ENCODE peak calls at places on chromosome 14, in four cellular contexts. One of them, this sample, is unnamed.

GRCh38 chr14:65255583-65256443 is 153.5 kb upstream of the MAX start:
- DNase-seq in WTC11: peak
- DNase-seq in H1: peak
- DNase-seq in GM23338: peak
- DNase-seq in this sample: peak

GRCh38 chr14:33348510-33348909 is 409.8 kb downstream of the NPAS3 start:
- DNase-seq in WTC11: no peak
- DNase-seq in GM23338: no peak
- DNase-seq in H1: no peak
- DNase-seq in this sample: no peak

GRCh38 chr14:71604231-71604630 is 328.0 kb upstream of the RGS6 start:
- DNase-seq in GM23338: no peak
- DNase-seq in WTC11: no peak
- DNase-seq in H1: no peak
- DNase-seq in this sample: no peak

GRCh38 chr14:103522028-103522581 is 525 bp downstream of the CKB start:
- DNase-seq in WTC11: peak
- DNase-seq in GM23338: peak
- DNase-seq in H1: peak
- DNase-seq in this sample: no peak

GRCh38 chr14:85546390-85546789 is 16.4 kb downstream of the FLRT2 start:
- DNase-seq in GM23338: peak
- DNase-seq in H1: no peak
- DNase-seq in WTC11: peak
- DNase-seq in this sample: no peak

GRCh38 chr14:54125109-54125508 is 168.5 kb upstream of the BMP4 start:
- DNase-seq in GM23338: no peak
- DNase-seq in WTC11: no peak
- DNase-seq in H1: no peak
- DNase-seq in this sample: no peak

GRCh38 chr14:92492261-92492660 is 21.3 kb upstream of the RIN3 start:
- DNase-seq in WTC11: no peak
- DNase-seq in H1: peak
- DNase-seq in GM23338: no peak
- DNase-seq in this sample: no peak

GRCh38 chr14:75401356-75401755 is 26.5 kb upstream of the JDP2 start:
- DNase-seq in GM23338: peak
- DNase-seq in H1: no peak
- DNase-seq in WTC11: peak
- DNase-seq in this sample: no peak

GRCh38 chr14:56371737-56372136 is 207.9 kb upstream of the TMEM260 start:
- DNase-seq in GM23338: no peak
- DNase-seq in WTC11: no peak
- DNase-seq in H1: no peak
- DNase-seq in this sample: no peak
- TF ChIP-seq CREB1 in GM23338: no peak
- TF ChIP-seq CREB1 in WTC11: no peak
- TF ChIP-seq CREB1 in H1: no peak
- TF ChIP-seq CREB1 in this sample: no peak

GRCh38 chr14:76518366-76518765 is 142.4 kb downstream of the ESRRB start:
- DNase-seq in GM23338: no peak
- DNase-seq in H1: no peak
- DNase-seq in WTC11: no peak
- DNase-seq in this sample: no peak

GRCh38 chr14:76514599-76514998 is 138.7 kb downstream of the ESRRB start:
- DNase-seq in H1: no peak
- DNase-seq in GM23338: no peak
- DNase-seq in WTC11: no peak
- DNase-seq in this sample: peak

DNA sequence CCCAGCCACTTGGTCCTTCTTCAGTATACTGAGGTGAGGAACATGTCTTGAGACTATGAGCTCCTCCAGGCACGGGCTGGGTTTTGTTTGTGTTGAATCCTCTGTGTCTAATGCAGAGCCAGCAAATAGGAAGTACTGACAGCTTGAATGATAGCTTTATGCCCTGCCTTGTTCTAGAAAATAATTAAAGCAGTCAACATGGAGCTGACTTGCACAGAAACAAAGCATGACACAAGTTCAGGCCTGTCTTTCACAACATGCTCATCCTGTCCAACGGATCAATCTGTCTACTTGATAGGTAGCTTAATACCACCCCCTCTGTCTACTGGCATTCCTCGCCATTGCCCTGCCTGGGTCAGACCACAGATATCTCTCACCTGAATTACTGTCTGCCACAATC is 140.9 kb downstream of the ESRRB start:
- DNase-seq in GM23338: no peak
- DNase-seq in WTC11: no peak
- DNase-seq in H1: no peak
- DNase-seq in this sample: no peak
- TF ChIP-seq CREB1 in GM23338: no peak
- TF ChIP-seq CREB1 in WTC11: no peak
- TF ChIP-seq CREB1 in H1: no peak
- TF ChIP-seq CREB1 in this sample: no peak

DNA sequence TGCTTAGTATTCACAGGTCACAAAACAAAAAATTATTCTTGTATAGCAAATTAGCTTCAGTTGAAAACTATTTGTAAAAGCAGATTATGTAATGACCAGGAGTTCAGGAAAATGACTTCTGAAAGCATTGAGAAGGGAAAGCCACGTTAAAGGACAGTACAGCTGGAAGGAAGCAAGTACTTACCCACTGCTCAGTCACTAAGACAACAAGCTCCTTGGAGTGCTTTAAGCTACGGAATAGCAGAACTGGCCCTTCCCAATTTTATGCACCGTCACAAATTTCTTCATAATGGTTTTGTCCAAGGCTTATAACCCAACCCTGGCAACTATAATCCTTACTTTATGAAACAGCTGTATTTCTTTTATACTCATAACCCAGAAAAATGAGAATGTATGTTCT is 13.0 kb upstream of the SNAPC1 start:
- DNase-seq in H1: no peak
- DNase-seq in WTC11: no peak
- DNase-seq in GM23338: no peak
- DNase-seq in this sample: no peak
- TF ChIP-seq CREB1 in H1: no peak
- TF ChIP-seq CREB1 in WTC11: no peak
- TF ChIP-seq CREB1 in GM23338: no peak
- TF ChIP-seq CREB1 in this sample: no peak

GRCh38 chr14:79419571-79420327 is 791.6 kb downstream of the DIO2 start:
- DNase-seq in GM23338: no peak
- DNase-seq in H1: no peak
- DNase-seq in WTC11: no peak
- DNase-seq in this sample: no peak
- TF ChIP-seq CREB1 in GM23338: no peak
- TF ChIP-seq CREB1 in H1: no peak
- TF ChIP-seq CREB1 in WTC11: no peak
- TF ChIP-seq CREB1 in this sample: no peak

GRCh38 chr14:101350710-101351109 is 210.6 kb upstream of the DIO3 start:
- DNase-seq in H1: no peak
- DNase-seq in WTC11: no peak
- DNase-seq in GM23338: peak
- DNase-seq in this sample: no peak
- TF ChIP-seq CREB1 in H1: no peak
- TF ChIP-seq CREB1 in WTC11: no peak
- TF ChIP-seq CREB1 in GM23338: no peak
- TF ChIP-seq CREB1 in this sample: no peak

DNA sequence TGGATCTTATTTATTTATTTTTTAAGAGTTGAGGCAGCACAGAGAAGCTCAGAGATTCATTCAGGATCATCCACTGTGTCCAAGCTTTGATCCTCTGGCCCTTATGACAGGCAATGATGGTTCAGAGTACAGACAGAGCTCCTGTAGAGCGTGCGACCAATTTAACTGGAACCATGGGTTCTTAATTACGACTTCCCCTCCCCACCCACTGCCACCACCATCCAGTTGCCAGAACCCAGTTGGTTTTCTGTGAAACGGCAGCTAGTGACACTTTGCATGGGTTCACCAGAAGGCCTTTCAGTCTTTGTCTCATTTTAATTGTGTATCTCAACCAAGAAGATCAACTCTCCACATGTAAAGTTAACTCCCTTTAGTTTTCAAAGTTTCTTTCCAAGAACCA is 478.2 kb downstream of the ZFP36L1 start:
- DNase-seq in H1: no peak
- DNase-seq in WTC11: no peak
- DNase-seq in GM23338: no peak
- DNase-seq in this sample: no peak
- TF ChIP-seq CREB1 in H1: no peak
- TF ChIP-seq CREB1 in WTC11: no peak
- TF ChIP-seq CREB1 in GM23338: no peak
- TF ChIP-seq CREB1 in this sample: no peak

GRCh38 chr14:48275301-48275700 is 599.9 kb upstream of the MDGA2 start:
- DNase-seq in GM23338: no peak
- DNase-seq in H1: no peak
- DNase-seq in WTC11: no peak
- DNase-seq in this sample: no peak
- TF ChIP-seq CREB1 in GM23338: no peak
- TF ChIP-seq CREB1 in H1: no peak
- TF ChIP-seq CREB1 in WTC11: no peak
- TF ChIP-seq CREB1 in this sample: no peak

GRCh38 chr14:57221931-57222330 is 46.8 kb downstream of the EXOC5 start:
- DNase-seq in H1: no peak
- DNase-seq in GM23338: no peak
- DNase-seq in WTC11: no peak
- DNase-seq in this sample: no peak

DNA sequence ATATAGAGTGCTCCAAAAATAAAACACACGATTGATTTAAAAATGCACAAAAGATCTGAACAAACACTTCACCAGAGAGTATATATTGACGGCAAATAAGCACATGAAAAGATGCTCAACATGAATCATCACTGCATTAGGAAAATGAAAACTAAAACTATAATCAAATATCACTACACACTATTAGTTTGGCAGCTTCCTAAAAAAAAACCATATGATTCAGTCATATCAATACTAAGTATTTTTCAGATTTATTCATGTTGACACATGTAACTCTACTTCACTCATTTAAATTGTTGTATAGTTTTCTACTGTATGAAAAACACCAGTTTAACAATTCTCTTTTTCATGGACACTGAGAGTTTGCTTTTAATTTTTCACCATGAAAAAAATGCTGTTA is 41.6 kb downstream of the EXOC5 start:
- DNase-seq in WTC11: no peak
- DNase-seq in GM23338: no peak
- DNase-seq in H1: no peak
- DNase-seq in this sample: no peak
- TF ChIP-seq CREB1 in WTC11: no peak
- TF ChIP-seq CREB1 in GM23338: no peak
- TF ChIP-seq CREB1 in H1: no peak
- TF ChIP-seq CREB1 in this sample: no peak

GRCh38 chr14:24176599-24176998 is 4.7 kb downstream of the REC8 start:
- DNase-seq in WTC11: no peak
- DNase-seq in GM23338: no peak
- DNase-seq in H1: no peak
- DNase-seq in this sample: no peak

GRCh38 chr14:24172261-24172860 is 481 bp downstream of the REC8 start:
- DNase-seq in WTC11: peak
- DNase-seq in H1: no peak
- DNase-seq in GM23338: peak
- DNase-seq in this sample: no peak

GRCh38 chr14:24171422-24172260 is at the start of gene REC8:
- DNase-seq in H1: peak
- DNase-seq in GM23338: peak
- DNase-seq in WTC11: peak
- DNase-seq in this sample: no peak

GRCh38 chr14:24177041-24177825 is 5.4 kb downstream of the REC8 start:
- DNase-seq in GM23338: no peak
- DNase-seq in WTC11: no peak
- DNase-seq in H1: no peak
- DNase-seq in this sample: no peak

DNA sequence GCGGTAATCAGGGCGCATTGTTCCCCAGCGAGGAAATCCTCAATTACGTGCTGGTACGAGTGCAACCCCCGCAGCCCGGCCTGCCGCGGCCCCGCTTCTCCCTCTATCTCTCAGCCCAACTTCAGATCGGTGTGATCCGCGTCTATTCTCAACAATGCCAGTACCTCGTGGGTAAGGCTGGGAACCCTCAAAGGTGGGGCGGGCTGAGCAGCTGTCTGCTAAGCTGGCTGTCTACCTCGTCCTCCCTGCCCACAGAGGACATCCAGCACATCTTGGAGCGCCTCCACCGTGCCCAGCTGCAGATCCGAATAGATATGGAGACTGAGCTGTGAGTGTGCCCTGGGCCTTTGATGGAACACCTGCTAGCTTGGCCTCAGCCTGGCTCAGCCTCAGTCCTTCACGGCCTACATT is 996 bp downstream of the REC8 start:
- DNase-seq in WTC11: no peak
- DNase-seq in H1: no peak
- DNase-seq in GM23338: no peak
- DNase-seq in this sample: no peak
- TF ChIP-seq CREB1 in WTC11: no peak
- TF ChIP-seq CREB1 in H1: no peak
- TF ChIP-seq CREB1 in GM23338: no peak
- TF ChIP-seq CREB1 in this sample: no peak

This sample was measured in HepG2.